ENCODE peak calls at places on chromosomes 13 and 19, in four cellular contexts. One of them, this sample, is unnamed.
A peak's percentile ranks its signal among the peaks of the same experiment; 100 is the strongest.

GRCh38 chr13:40549500-40550094 is 116.8 kb downstream of the FOXO1 start:
- DNase-seq in uterus: no peak
- DNase-seq in vagina: peak; percentile 70
- DNase-seq in transverse colon: no peak
- DNase-seq in this sample: no peak

GRCh38 chr19:7067716-7068115 is 1.8 kb upstream of the ZNF557 start:
- DNase-seq in transverse colon: no peak
- DNase-seq in uterus: no peak
- DNase-seq in vagina: no peak
- DNase-seq in this sample: no peak

GRCh38 chr19:30136591-30136990 is 194.6 kb downstream of the URI1 start:
- DNase-seq in uterus: no peak
- DNase-seq in vagina: no peak
- DNase-seq in transverse colon: no peak
- DNase-seq in this sample: no peak

GRCh38 chr19:40611096-40611495 is 9.9 kb downstream of the LTBP4 start:
- DNase-seq in uterus: no peak
- DNase-seq in transverse colon: peak; percentile 64
- DNase-seq in vagina: no peak
- DNase-seq in this sample: no peak

GRCh38 chr19:8054169-8054568 is 1.6 kb downstream of the CCL25 start:
- DNase-seq in transverse colon: no peak
- DNase-seq in vagina: no peak
- DNase-seq in uterus: no peak
- DNase-seq in this sample: peak; percentile 9

GRCh38 chr19:54674021-54674617 is 11.3 kb downstream of the LILRB4 start:
- DNase-seq in transverse colon: no peak
- DNase-seq in uterus: no peak
- DNase-seq in vagina: no peak
- DNase-seq in this sample: no peak

GRCh38 chr19:19460258-19460731 is 54.8 kb downstream of the GATAD2A start:
- DNase-seq in transverse colon: no peak
- DNase-seq in vagina: no peak
- DNase-seq in uterus: no peak
- DNase-seq in this sample: no peak

GRCh38 chr19:6227941-6228325 is 51.8 kb downstream of the MLLT1 start:
- DNase-seq in transverse colon: no peak
- DNase-seq in uterus: no peak
- DNase-seq in vagina: no peak
- DNase-seq in this sample: no peak

GRCh38 chr13:100646871-100647270 is 27.7 kb downstream of the TMTC4 start:
- DNase-seq in uterus: no peak
- DNase-seq in transverse colon: no peak
- DNase-seq in vagina: no peak
- DNase-seq in this sample: no peak

GRCh38 chr13:93182406-93182805 is 44.2 kb upstream of the GPC6 start:
- DNase-seq in vagina: no peak
- DNase-seq in transverse colon: no peak
- DNase-seq in uterus: no peak
- DNase-seq in this sample: no peak

DNA sequence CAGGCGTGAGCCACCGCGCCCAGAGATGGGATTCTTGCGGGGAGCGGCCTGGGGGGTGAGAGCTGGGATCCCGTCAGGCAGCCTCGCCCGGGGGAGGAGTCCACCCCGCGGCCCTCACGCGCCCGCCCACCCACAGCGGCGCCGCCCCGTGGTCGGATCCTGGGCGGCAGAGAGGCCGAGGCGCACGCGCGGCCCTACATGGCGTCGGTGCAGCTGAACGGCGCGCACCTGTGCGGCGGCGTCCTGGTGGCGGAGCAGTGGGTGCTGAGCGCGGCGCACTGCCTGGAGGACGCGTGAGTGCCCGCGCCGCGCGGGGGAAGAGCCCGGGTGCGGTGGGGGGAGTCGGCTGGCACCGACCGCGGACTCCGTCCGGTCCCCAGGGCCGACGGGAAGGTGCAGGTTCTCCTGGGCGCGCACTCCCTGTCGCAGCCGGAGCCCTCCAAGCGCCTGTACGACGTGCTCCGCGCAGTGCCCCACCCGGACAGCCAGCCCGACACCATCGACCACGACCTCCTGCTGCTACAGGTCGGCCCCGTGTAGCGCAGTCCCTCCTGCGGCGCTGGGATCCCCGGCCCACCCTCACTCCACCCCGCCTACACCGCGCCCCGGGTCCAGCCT is 1.1 kb downstream of the CFD start:
- DNase-seq in vagina: no peak
- DNase-seq in transverse colon: peak; percentile 84
- DNase-seq in uterus: no peak
- DNase-seq in this sample: peak; percentile 67
- TF ChIP-seq POLR2A in vagina: no peak
- TF ChIP-seq POLR2A in transverse colon: peak; percentile 12
- TF ChIP-seq POLR2A in uterus: no peak
- TF ChIP-seq POLR2A in this sample: no peak

DNA sequence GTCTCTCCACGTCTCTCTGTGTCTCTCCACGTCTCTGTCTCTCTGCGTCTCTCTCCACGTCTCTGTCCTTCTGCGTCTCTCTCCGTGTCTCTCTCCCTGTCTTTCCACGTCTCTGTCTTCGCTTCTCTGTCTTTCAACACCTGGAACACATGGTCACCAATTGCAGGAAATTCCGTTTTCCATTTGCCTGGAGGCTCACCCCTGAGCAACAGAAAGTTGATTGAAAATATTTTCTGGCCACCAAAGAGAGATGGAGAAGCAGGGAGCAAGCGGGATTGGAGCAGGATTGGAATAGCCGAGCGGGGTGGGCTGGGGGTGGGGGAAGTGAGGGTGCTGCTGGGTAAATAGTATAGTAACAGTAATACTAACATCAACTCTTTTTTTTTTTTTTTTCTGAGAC is 1.7 kb downstream of the KANK2 start:
- DNase-seq in uterus: no peak
- DNase-seq in vagina: no peak
- DNase-seq in transverse colon: no peak
- DNase-seq in this sample: no peak
- H3K4me1 ChIP-seq in uterus: peaks cover 8% of the 10 kb centered on the region
- H3K4me1 ChIP-seq in vagina: peaks cover 69% of the 10 kb centered on the region
- H3K4me1 ChIP-seq in transverse colon: peaks cover 34% of the 10 kb centered on the region
- H3K4me1 ChIP-seq in this sample: peaks cover 55% of the 10 kb centered on the region

GRCh38 chr19:17946965-17947784 is 14.4 kb downstream of the CCDC124 start:
- DNase-seq in vagina: no peak
- DNase-seq in uterus: no peak
- DNase-seq in transverse colon: no peak
- DNase-seq in this sample: peak; percentile 37
- H3K27ac ChIP-seq in vagina: peak overlapping the region; percentile 57
- H3K27ac ChIP-seq in uterus: peak overlapping the region; percentile 80
- H3K27ac ChIP-seq in transverse colon: peak overlapping the region; percentile 56
- H3K27ac ChIP-seq in this sample: no peak overlapping the region

GRCh38 chr19:16185123-16185924 is at the start of gene FAM32A:
- DNase-seq in uterus: peak; percentile 100
- DNase-seq in transverse colon: peak; percentile 100
- DNase-seq in vagina: peak; percentile 99
- DNase-seq in this sample: peak; percentile 99
- TF ChIP-seq POLR2A in uterus: peak; percentile 56
- TF ChIP-seq POLR2A in transverse colon: peak; percentile 94
- TF ChIP-seq POLR2A in vagina: no peak
- TF ChIP-seq POLR2A in this sample: peak; percentile 91

This sample was measured in body of pancreas.